ENCODE peak calls at places on chromosomes 11 and 22, in four cellular contexts. One of them, this sample, is unnamed.

GRCh38 chr11:75174348-75174747 is 23.4 kb downstream of the SLCO2B1 start:
- DNase-seq in fibroblast of the aortic adventitia: no peak
- DNase-seq in activated gamma-delta T cell treated with Interleukin-2 at 50 U/mL for 16 hours: no peak
- DNase-seq in spleen: no peak
- DNase-seq in this sample: no peak

GRCh38 chr11:126153999-126154398 is 57.5 kb downstream of the RPUSD4 start:
- DNase-seq in fibroblast of the aortic adventitia: peak; percentile 46
- DNase-seq in activated gamma-delta T cell treated with Interleukin-2 at 50 U/mL for 16 hours: no peak
- DNase-seq in spleen: peak; percentile 23
- DNase-seq in this sample: no peak

GRCh38 chr11:75326439-75326810 is 25.0 kb downstream of the ARRB1 start:
- DNase-seq in fibroblast of the aortic adventitia: no peak
- DNase-seq in activated gamma-delta T cell treated with Interleukin-2 at 50 U/mL for 16 hours: no peak
- DNase-seq in spleen: no peak
- DNase-seq in this sample: no peak

GRCh38 chr11:27352781-27353180 is 10.2 kb downstream of the CCDC34 start:
- DNase-seq in fibroblast of the aortic adventitia: no peak
- DNase-seq in activated gamma-delta T cell treated with Interleukin-2 at 50 U/mL for 16 hours: no peak
- DNase-seq in spleen: no peak
- DNase-seq in this sample: no peak

GRCh38 chr11:100329352-100329751 is 357.7 kb upstream of the ARHGAP42 start:
- DNase-seq in fibroblast of the aortic adventitia: no peak
- DNase-seq in activated gamma-delta T cell treated with Interleukin-2 at 50 U/mL for 16 hours: no peak
- DNase-seq in spleen: no peak
- DNase-seq in this sample: no peak

GRCh38 chr11:62933775-62934495 is 12.8 kb upstream of the CHRM1 start:
- DNase-seq in fibroblast of the aortic adventitia: no peak
- DNase-seq in activated gamma-delta T cell treated with Interleukin-2 at 50 U/mL for 16 hours: no peak
- DNase-seq in spleen: no peak
- DNase-seq in this sample: no peak

GRCh38 chr11:72410956-72411355 is 23.4 kb downstream of the CLPB start:
- DNase-seq in fibroblast of the aortic adventitia: no peak
- DNase-seq in activated gamma-delta T cell treated with Interleukin-2 at 50 U/mL for 16 hours: no peak
- DNase-seq in spleen: no peak
- DNase-seq in this sample: no peak

GRCh38 chr11:12540075-12540685 is 134.0 kb upstream of the TEAD1 start:
- DNase-seq in fibroblast of the aortic adventitia: peak; percentile 56
- DNase-seq in activated gamma-delta T cell treated with Interleukin-2 at 50 U/mL for 16 hours: no peak
- DNase-seq in spleen: no peak
- DNase-seq in this sample: no peak

GRCh38 chr11:120401506-120401905 is 65.3 kb downstream of the ARHGEF12 start:
- DNase-seq in fibroblast of the aortic adventitia: no peak
- DNase-seq in activated gamma-delta T cell treated with Interleukin-2 at 50 U/mL for 16 hours: no peak
- DNase-seq in spleen: no peak
- DNase-seq in this sample: no peak

GRCh38 chr22:38923463-38924196 is 33.8 kb upstream of the APOBEC3A start:
- DNase-seq in fibroblast of the aortic adventitia: peak; percentile 92
- DNase-seq in activated gamma-delta T cell treated with Interleukin-2 at 50 U/mL for 16 hours: no peak
- DNase-seq in spleen: no peak
- DNase-seq in this sample: no peak

GRCh38 chr11:66289548-66290331 is 797 bp upstream of the YIF1A start:
- DNase-seq in fibroblast of the aortic adventitia: no peak
- DNase-seq in activated gamma-delta T cell treated with Interleukin-2 at 50 U/mL for 16 hours: peak; percentile 68
- DNase-seq in spleen: no peak
- DNase-seq in this sample: no peak

GRCh38 chr11:2293396-2294339 is 8.1 kb downstream of the C11orf21 start:
- DNase-seq in fibroblast of the aortic adventitia: no peak
- DNase-seq in activated gamma-delta T cell treated with Interleukin-2 at 50 U/mL for 16 hours: no peak
- DNase-seq in spleen: no peak
- DNase-seq in this sample: no peak

GRCh38 chr11:108929241-108929640 is 264.4 kb downstream of the DDX10 start:
- DNase-seq in fibroblast of the aortic adventitia: peak; percentile 95
- DNase-seq in activated gamma-delta T cell treated with Interleukin-2 at 50 U/mL for 16 hours: no peak
- DNase-seq in spleen: no peak
- DNase-seq in this sample: no peak

GRCh38 chr22:18994780-18995711 is 59.0 kb upstream of the PRODH start:
- DNase-seq in fibroblast of the aortic adventitia: no peak
- DNase-seq in activated gamma-delta T cell treated with Interleukin-2 at 50 U/mL for 16 hours: no peak
- DNase-seq in spleen: no peak
- DNase-seq in this sample: no peak

GRCh38 chr22:27880778-27881394 is 38.2 kb downstream of the PITPNB start:
- DNase-seq in fibroblast of the aortic adventitia: peak; percentile 89
- DNase-seq in activated gamma-delta T cell treated with Interleukin-2 at 50 U/mL for 16 hours: peak; percentile 13
- DNase-seq in spleen: no peak
- DNase-seq in this sample: peak; percentile 17

GRCh38 chr11:10405858-10406592 is 49.0 kb upstream of the AMPD3 start:
- DNase-seq in fibroblast of the aortic adventitia: peak; percentile 93
- DNase-seq in activated gamma-delta T cell treated with Interleukin-2 at 50 U/mL for 16 hours: peak; percentile 31
- DNase-seq in spleen: no peak
- DNase-seq in this sample: peak; percentile 51

GRCh38 chr11:111819161-111820058 is 52.0 kb downstream of the ALG9 start:
- DNase-seq in fibroblast of the aortic adventitia: peak; percentile 87
- DNase-seq in activated gamma-delta T cell treated with Interleukin-2 at 50 U/mL for 16 hours: no peak
- DNase-seq in spleen: no peak
- DNase-seq in this sample: no peak

GRCh38 chr22:47152938-47153337 is 390.5 kb downstream of the TBC1D22A start:
- DNase-seq in fibroblast of the aortic adventitia: peak; percentile 29
- DNase-seq in activated gamma-delta T cell treated with Interleukin-2 at 50 U/mL for 16 hours: no peak
- DNase-seq in spleen: no peak
- DNase-seq in this sample: no peak

GRCh38 chr11:8756201-8756600 is 73.6 kb downstream of the RPL27A start:
- DNase-seq in fibroblast of the aortic adventitia: peak; percentile 61
- DNase-seq in activated gamma-delta T cell treated with Interleukin-2 at 50 U/mL for 16 hours: no peak
- DNase-seq in spleen: no peak
- DNase-seq in this sample: no peak

GRCh38 chr11:46594383-46594718 is 528 bp upstream of the AMBRA1 start:
- DNase-seq in fibroblast of the aortic adventitia: no peak
- DNase-seq in activated gamma-delta T cell treated with Interleukin-2 at 50 U/mL for 16 hours: no peak
- DNase-seq in spleen: no peak
- DNase-seq in this sample: no peak

GRCh38 chr11:111303476-111303875 is 5.1 kb downstream of the POU2AF3 start:
- DNase-seq in fibroblast of the aortic adventitia: peak; percentile 53
- DNase-seq in activated gamma-delta T cell treated with Interleukin-2 at 50 U/mL for 16 hours: no peak
- DNase-seq in spleen: no peak
- DNase-seq in this sample: no peak

GRCh38 chr11:6481924-6482275 is 599 bp downstream of the TIMM10B start:
- DNase-seq in fibroblast of the aortic adventitia: no peak
- DNase-seq in activated gamma-delta T cell treated with Interleukin-2 at 50 U/mL for 16 hours: no peak
- DNase-seq in spleen: peak; percentile 87
- DNase-seq in this sample: no peak

GRCh38 chr11:120186799-120187591 is 23.8 kb upstream of the OAF start:
- DNase-seq in fibroblast of the aortic adventitia: no peak
- DNase-seq in activated gamma-delta T cell treated with Interleukin-2 at 50 U/mL for 16 hours: no peak
- DNase-seq in spleen: peak; percentile 59
- DNase-seq in this sample: no peak

GRCh38 chr11:68403831-68404230 is 56.7 kb upstream of the PPP6R3 start:
- DNase-seq in fibroblast of the aortic adventitia: no peak
- DNase-seq in activated gamma-delta T cell treated with Interleukin-2 at 50 U/mL for 16 hours: no peak
- DNase-seq in spleen: no peak
- DNase-seq in this sample: no peak

GRCh38 chr11:68312780-68313573 is 586 bp downstream of the LRP5 start:
- DNase-seq in fibroblast of the aortic adventitia: no peak
- DNase-seq in activated gamma-delta T cell treated with Interleukin-2 at 50 U/mL for 16 hours: no peak
- DNase-seq in spleen: no peak
- DNase-seq in this sample: no peak